ENCODE peak calls at places on chromosomes 11 and 22, in nine cellular contexts. L is right lobe of liver, A is fibroblast of lung, D is A549, K is dorsolateral prefrontal cortex, U is psoas muscle, V is IMR-90, E is foreskin keratinocyte, O is osteocyte. B is an unnamed sample.

GRCh38 chr11:45805305-45806071 is 539 bp downstream of the SLC35C1 start:
- DNase-seq in L (peak), K (no peak), O (no peak), E (peak), D (peak), U (peak), A (peak), V (peak), B (no peak)

GRCh38 chr11:109609454-109610185 is 187.6 kb downstream of the C11orf87 start:
- DNase-seq in U (no peak), E (no peak), A (no peak), K (no peak), O (no peak), D (no peak), V (no peak), L (no peak), B (no peak)

GRCh38 chr11:120034176-120034575 is 103.7 kb downstream of the TRIM29 start:
- DNase-seq in E (no peak), L (no peak), K (no peak), D (no peak), U (no peak), O (peak), A (no peak), V (no peak), B (no peak)

GRCh38 chr22:42172385-42173172 is 42.0 kb upstream of the CYP2D6 start:
- DNase-seq in U (no peak), E (no peak), A (peak), D (no peak), V (peak), O (no peak), L (no peak), K (no peak), B (no peak)

GRCh38 chr11:69198891-69199582 is 43.3 kb downstream of the SMIM38 start:
- DNase-seq in O (no peak), K (no peak), A (no peak), D (no peak), V (no peak), L (no peak), E (no peak), U (no peak), B (peak)

GRCh38 chr11:105297463-105297862 is 157.9 kb upstream of the CARD18 start:
- DNase-seq in L (no peak), U (no peak), V (peak), D (no peak), A (peak), K (no peak), O (no peak), E (peak), B (no peak)

GRCh38 chr11:117942255-117942654 is 13.1 kb upstream of the TMPRSS13 start:
- DNase-seq in D (no peak), V (no peak), E (no peak), O (no peak), K (no peak), L (no peak), U (no peak), A (no peak), B (no peak)

GRCh38 chr11:11787305-11788066 is 54.3 kb upstream of the USP47 start:
- DNase-seq in L (peak), D (peak), E (peak), K (peak), U (peak), O (peak), A (peak), V (peak), B (no peak)

GRCh38 chr11:70092959-70093358 is 14.8 kb downstream of the ANO1 start:
- DNase-seq in K (no peak), A (no peak), L (no peak), O (no peak), V (no peak), D (no peak), E (no peak), U (no peak), B (no peak)

GRCh38 chr11:111359223-111360149 is 19.6 kb downstream of the POU2AF1 start:
- DNase-seq in O (no peak), A (no peak), D (no peak), K (no peak), U (no peak), L (no peak), E (peak), V (no peak), B (no peak)

GRCh38 chr11:44952500-44953260 is 2.0 kb upstream of the TP53I11 start:
- DNase-seq in E (no peak), A (no peak), D (no peak), O (no peak), V (no peak), U (no peak), K (no peak), L (no peak), B (no peak)

GRCh38 chr11:69588270-69588669 is 52.7 kb upstream of the CCND1 start:
- DNase-seq in A (peak), O (no peak), D (peak), E (peak), L (no peak), K (no peak), U (no peak), V (peak), B (no peak)

GRCh38 chr11:134276396-134277175 is 407 bp downstream of the GLB1L3 start:
- DNase-seq in U (no peak), V (no peak), O (peak), A (no peak), L (no peak), D (no peak), E (peak), K (no peak), B (no peak)

GRCh38 chr22:20118572-20119020 is 1.6 kb upstream of the TRMT2A start:
- DNase-seq in O (no peak), A (no peak), D (no peak), L (peak), E (no peak), K (no peak), V (no peak), U (peak), B (peak)

GRCh38 chr22:22168190-22168940 is 76.2 kb upstream of the VPREB1 start:
- DNase-seq in O (no peak), D (peak), U (no peak), K (no peak), V (peak), L (no peak), E (peak), A (peak), B (no peak)

GRCh38 chr22:22168941-22169867 is 75.4 kb upstream of the VPREB1 start:
- DNase-seq in A (no peak), U (no peak), E (no peak), L (no peak), K (no peak), D (no peak), O (no peak), V (no peak), B (no peak)

GRCh38 chr22:22167791-22168189 is 76.8 kb upstream of the VPREB1 start:
- DNase-seq in L (no peak), A (no peak), O (no peak), V (no peak), D (no peak), K (no peak), E (no peak), U (no peak), B (no peak)

GRCh38 chr22:22169923-22170322 is 74.7 kb upstream of the VPREB1 start:
- DNase-seq in V (no peak), U (no peak), L (no peak), K (no peak), A (no peak), O (no peak), E (no peak), D (no peak), B (no peak)

GRCh38 chr22:22171357-22172218 is 73.0 kb upstream of the VPREB1 start:
- DNase-seq in D (peak), K (no peak), V (no peak), A (no peak), U (no peak), O (no peak), E (no peak), L (no peak), B (no peak)
- TF ChIP-seq CTCF in D (no peak), K (no peak), V (peak), A (peak), U (no peak), O (peak), E (peak), L (peak), B (peak)

GRCh38 chr22:44667829-44668189 is 34.2 kb upstream of the PRR5 start:
- DNase-seq in O (no peak), A (no peak), D (no peak), E (no peak), V (no peak), L (no peak), U (peak), K (no peak), B (no peak)

GRCh38 chr22:44670220-44670983 is 31.6 kb upstream of the PRR5 start:
- DNase-seq in L (no peak), O (no peak), A (no peak), E (no peak), K (no peak), V (no peak), D (no peak), U (peak), B (no peak)

GRCh38 chr22:44668190-44668885 is 33.7 kb upstream of the PRR5 start:
- DNase-seq in U (peak), O (no peak), L (no peak), V (no peak), E (no peak), A (no peak), D (no peak), K (no peak), B (peak)

GRCh38 chr22:44668886-44669724 is 32.9 kb upstream of the PRR5 start:
- DNase-seq in U (peak), D (no peak), L (no peak), A (no peak), E (no peak), K (no peak), V (no peak), O (no peak), B (no peak)

DNA sequence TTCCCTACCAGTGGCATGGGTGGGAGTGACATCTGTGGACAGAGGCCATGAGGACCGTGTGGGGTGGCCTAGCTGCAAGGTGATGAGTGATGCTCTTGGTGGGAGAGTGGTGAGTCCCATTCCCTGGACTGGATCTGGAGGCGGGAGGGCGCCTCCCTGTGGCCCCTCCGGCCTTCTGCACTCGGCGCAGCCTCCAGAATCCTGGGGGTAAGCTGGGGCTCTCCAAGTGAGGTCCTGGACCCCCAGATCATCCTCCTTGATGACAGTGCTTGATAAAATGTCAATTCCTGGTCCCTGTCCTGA is 32.3 kb upstream of the PRR5 start:
- DNase-seq in E (no peak), D (peak), O (no peak), K (no peak), L (no peak), A (no peak), V (peak), U (peak), B (no peak)
- TF ChIP-seq CTCF in E (peak), D (peak), O (peak), K (peak), L (peak), A (peak), V (peak), U (no peak), B (peak)

DNA sequence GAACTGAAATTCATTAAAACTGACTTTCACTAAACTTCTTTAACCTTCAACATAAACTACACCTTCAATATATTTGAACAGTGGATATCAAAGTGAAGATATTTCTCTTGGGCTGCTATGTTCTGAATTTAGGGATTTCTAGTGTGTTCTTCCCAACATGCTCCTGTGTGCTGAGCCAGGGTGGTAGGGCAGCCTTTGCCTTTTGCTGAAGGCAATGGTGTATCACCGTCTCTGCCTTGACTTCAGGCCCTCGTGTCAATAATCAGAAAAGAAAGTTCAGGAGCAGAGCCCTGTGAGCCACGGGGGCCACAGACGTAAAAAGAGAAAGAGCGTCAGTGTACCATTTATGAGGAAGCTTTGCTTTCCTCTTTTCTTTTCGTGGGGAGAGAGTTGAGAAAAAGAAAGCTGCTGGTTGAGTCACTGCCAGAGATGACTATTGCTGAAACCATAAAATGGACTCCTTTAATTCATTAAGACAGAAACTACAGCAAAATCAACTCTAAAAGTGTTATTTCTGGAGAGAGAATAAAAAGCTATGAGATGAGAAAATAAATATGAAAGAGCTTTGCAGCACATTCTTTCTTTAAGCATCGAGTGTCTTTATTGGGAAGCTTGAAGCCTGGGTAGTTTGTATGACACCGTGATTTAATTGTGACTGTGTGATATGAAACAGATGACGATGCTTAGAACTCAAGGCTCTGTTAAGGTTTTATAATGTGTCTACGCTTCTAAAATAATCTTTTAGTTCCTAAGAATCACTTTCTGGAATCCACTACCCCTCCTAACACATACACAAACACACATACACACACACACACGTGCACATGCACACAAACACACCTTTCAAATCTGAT is 271.8 kb upstream of the MTNR1B start:
- DNase-seq in E (no peak), U (no peak), L (no peak), A (no peak), D (no peak), K (peak), O (no peak), V (peak), B (no peak)
- TF ChIP-seq CTCF in E (no peak), U (no peak), L (no peak), A (no peak), D (no peak), K (no peak), O (no peak), V (no peak), B (no peak)

GRCh38 chr11:103609117-103610066 is 427.0 kb upstream of the DDI1 start:
- DNase-seq in K (no peak), U (no peak), L (no peak), V (peak), E (peak), O (no peak), D (peak), A (peak), B (no peak)
- TF ChIP-seq CTCF in K (no peak), U (no peak), L (no peak), V (peak), E (peak), O (peak), D (no peak), A (peak), B (peak)

GRCh38 chr22:24707477-24707816 is 67.1 kb downstream of the PIWIL3 start:
- DNase-seq in D (no peak), K (no peak), V (no peak), U (no peak), L (no peak), E (no peak), O (no peak), A (no peak), B (no peak)
- TF ChIP-seq CTCF in D (no peak), K (no peak), V (no peak), U (no peak), L (no peak), E (peak), O (no peak), A (no peak), B (no peak)